ENCODE peak calls at places on chromosomes 11 and 22, in eight cellular contexts. P is pancreas, V is AG04450, X is transverse colon, Z is fibroblast of pulmonary artery, S is ovary, M is neural progenitor cell, N is prostate gland. F is an unnamed sample.

GRCh38 chr11:45078236-45079074 is 68.0 kb upstream of the PRDM11 start:
- DNase-seq in P (no peak), Z (peak), V (no peak), M (no peak), N (no peak), S (no peak), X (no peak), F (no peak)

GRCh38 chr11:111920908-111921307 is 2.2 kb downstream of the C11orf52 start:
- DNase-seq in X (no peak), V (no peak), P (no peak), M (no peak), Z (no peak), N (no peak), S (no peak), F (no peak)

GRCh38 chr11:117146521-117146920 is 2.4 kb downstream of the PAFAH1B2 start:
- DNase-seq in S (peak), V (no peak), X (no peak), M (no peak), P (no peak), Z (peak), N (no peak), F (no peak)

GRCh38 chr11:9254416-9254815 is 10.7 kb downstream of the DENND5A start:
- DNase-seq in P (no peak), S (no peak), X (no peak), M (no peak), N (no peak), Z (no peak), V (no peak), F (no peak)

GRCh38 chr11:62601114-62601363 is 626 bp downstream of the MTA2 start:
- DNase-seq in S (peak), N (no peak), Z (peak), M (no peak), P (peak), V (no peak), X (peak), F (no peak)

GRCh38 chr11:111765984-111766833 is at the start of gene PPP2R1B:
- DNase-seq in P (peak), N (peak), M (peak), S (peak), X (peak), V (no peak), Z (peak), F (peak)

GRCh38 chr11:14584595-14584994 is 59.0 kb upstream of the PDE3B start:
- DNase-seq in N (no peak), S (no peak), X (peak), P (peak), M (no peak), V (no peak), Z (no peak), F (no peak)

GRCh38 chr22:45499746-45500145 is 2.9 kb upstream of the FBLN1 start:
- DNase-seq in X (peak), V (no peak), P (no peak), M (no peak), Z (no peak), S (no peak), N (no peak), F (no peak)

GRCh38 chr22:35155403-35156025 is 89.6 kb downstream of the ISX start:
- DNase-seq in P (no peak), X (no peak), M (peak), V (no peak), S (no peak), Z (no peak), N (no peak), F (no peak)

GRCh38 chr11:1233351-1234053 is 10.6 kb downstream of the MUC5B start:
- DNase-seq in V (no peak), M (no peak), S (no peak), P (no peak), X (peak), Z (no peak), N (no peak), F (no peak)

GRCh38 chr11:111221208-111221607 is 24.3 kb upstream of the POU2AF2 start:
- DNase-seq in N (no peak), P (no peak), V (no peak), Z (no peak), S (no peak), X (no peak), M (no peak), F (no peak)

GRCh38 chr11:36361901-36362391 is 65.9 kb downstream of the PRR5L start:
- DNase-seq in N (no peak), Z (peak), V (peak), M (peak), P (no peak), S (peak), X (no peak), F (no peak)

GRCh38 chr11:119262668-119263351 is 54.1 kb downstream of the MCAM start:
- DNase-seq in S (no peak), M (no peak), P (no peak), N (no peak), Z (peak), V (no peak), X (no peak), F (no peak)

GRCh38 chr11:28910926-28911325 is 802.7 kb downstream of the METTL15 start:
- DNase-seq in N (no peak), S (no peak), Z (peak), P (no peak), M (no peak), X (no peak), V (no peak), F (no peak)

GRCh38 chr11:92268546-92268945 is 43.9 kb downstream of the FAT3 start:
- DNase-seq in X (no peak), M (no peak), P (no peak), Z (no peak), S (no peak), N (no peak), V (no peak), F (no peak)

GRCh38 chr22:44893731-44894080 is 116.1 kb downstream of the PHF21B start:
- DNase-seq in P (no peak), Z (no peak), M (no peak), X (peak), S (no peak), V (no peak), N (no peak), F (no peak)

GRCh38 chr11:73227571-73228211 is 9.6 kb downstream of the P2RY2 start:
- DNase-seq in M (no peak), V (no peak), P (peak), S (no peak), X (peak), Z (no peak), N (peak), F (peak)

GRCh38 chr22:21815357-21815756 is 52.1 kb downstream of the MAPK1 start:
- DNase-seq in V (no peak), N (no peak), X (no peak), S (no peak), M (no peak), Z (no peak), P (no peak), F (no peak)

GRCh38 chr22:21818487-21819182 is 48.8 kb downstream of the MAPK1 start:
- DNase-seq in X (no peak), N (no peak), M (no peak), V (no peak), P (no peak), S (no peak), Z (no peak), F (no peak)

GRCh38 chr22:21816787-21817496 is 50.5 kb downstream of the MAPK1 start:
- DNase-seq in Z (peak), S (no peak), V (peak), P (peak), X (no peak), N (no peak), M (no peak), F (no peak)

GRCh38 chr22:21815958-21816357 is 51.5 kb downstream of the MAPK1 start:
- DNase-seq in M (no peak), V (no peak), Z (no peak), S (no peak), N (no peak), P (no peak), X (no peak), F (no peak)

GRCh38 chr22:21816472-21816786 is 51.0 kb downstream of the MAPK1 start:
- DNase-seq in X (no peak), N (no peak), M (no peak), P (no peak), V (no peak), S (no peak), Z (no peak), F (no peak)
- H3K4me3 ChIP-seq in X (no peak), N (no peak), M (no peak), P (no peak), V (no peak), S (no peak), Z (no peak), F (no peak)

GRCh38 chr11:69009441-69010211 is 3.4 kb downstream of the MRGPRF start:
- DNase-seq in P (no peak), X (no peak), S (peak), M (no peak), Z (no peak), N (no peak), V (no peak), F (no peak)
- TF ChIP-seq CTCF in P (no peak), X (no peak), S (no peak), M (no peak), Z (no peak), N (no peak), V (no peak), F (no peak)

GRCh38 chr11:66418986-66419308 is 1.9 kb upstream of the NPAS4 start:
- DNase-seq in X (no peak), N (no peak), Z (no peak), M (no peak), S (no peak), V (no peak), P (no peak), F (no peak)

GRCh38 chr11:66418168-66418985 is 2.5 kb upstream of the NPAS4 start:
- DNase-seq in M (peak), X (peak), S (peak), N (peak), V (peak), Z (peak), P (peak), F (peak)

GRCh38 chr11:66419825-66420224 is 1.0 kb upstream of the NPAS4 start:
- DNase-seq in M (peak), S (no peak), X (no peak), V (no peak), Z (no peak), P (no peak), N (no peak), F (no peak)

GRCh38 chr11:66420671-66421476 is at the start of gene NPAS4:
- DNase-seq in V (no peak), N (no peak), P (no peak), S (no peak), X (no peak), M (peak), Z (no peak), F (no peak)

DNA sequence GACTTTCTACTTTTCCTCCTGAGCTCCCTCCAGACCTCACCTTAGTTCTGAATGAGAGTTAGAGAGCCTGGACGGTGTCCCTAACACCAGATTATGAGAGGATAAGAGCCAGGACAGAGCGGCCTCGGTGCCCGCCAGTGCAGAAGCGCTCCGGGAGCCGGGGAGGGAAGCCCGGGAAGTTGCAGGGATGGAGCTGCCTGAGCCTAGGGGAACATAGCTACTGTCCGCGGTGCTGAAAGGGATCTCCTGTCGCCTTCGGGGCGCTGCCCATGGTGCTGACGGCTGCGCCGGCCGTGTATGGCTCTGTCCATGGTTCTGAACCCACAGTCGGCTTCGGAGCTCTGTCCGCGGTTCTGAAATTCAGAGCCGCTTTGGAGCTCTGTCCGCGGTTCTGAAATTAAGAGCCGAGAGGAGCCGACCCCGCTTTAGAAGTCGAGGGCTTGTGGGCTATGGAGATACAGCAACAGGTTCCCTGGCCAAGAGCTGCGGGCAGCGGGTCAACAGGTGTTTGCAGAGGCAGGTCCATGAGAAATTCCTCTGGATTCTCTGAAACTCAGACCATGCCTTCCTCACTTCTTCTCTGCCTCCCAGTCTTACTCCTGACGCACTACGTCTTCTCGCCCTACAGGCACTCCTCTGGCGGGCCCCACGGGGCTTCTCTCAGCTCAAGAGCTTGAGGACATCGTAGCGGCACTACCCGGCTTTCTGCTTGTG is 814 bp downstream of the NPAS4 start:
- DNase-seq in P (peak), Z (peak), S (peak), N (peak), X (peak), M (peak), V (peak), F (peak)
- H3K4me3 ChIP-seq in P (no peak), Z (no peak), S (no peak), N (no peak), X (no peak), M (no peak), V (no peak), F (no peak)

GRCh38 chr11:71483689-71484088 is 30.7 kb downstream of the NADSYN1 start:
- DNase-seq in Z (no peak), V (no peak), N (no peak), S (no peak), X (no peak), P (no peak), M (no peak), F (no peak)

GRCh38 chr11:71481101-71481960 is 28.3 kb downstream of the NADSYN1 start:
- DNase-seq in Z (no peak), S (no peak), M (no peak), N (peak), P (no peak), V (no peak), X (no peak), F (peak)

GRCh38 chr11:71482746-71483364 is 29.9 kb downstream of the NADSYN1 start:
- DNase-seq in S (no peak), Z (no peak), N (no peak), M (no peak), P (no peak), X (no peak), V (no peak), F (no peak)

GRCh38 chr11:71484248-71485062 is 31.5 kb downstream of the NADSYN1 start:
- DNase-seq in M (no peak), Z (no peak), V (no peak), N (no peak), P (no peak), S (peak), X (no peak), F (no peak)

DNA sequence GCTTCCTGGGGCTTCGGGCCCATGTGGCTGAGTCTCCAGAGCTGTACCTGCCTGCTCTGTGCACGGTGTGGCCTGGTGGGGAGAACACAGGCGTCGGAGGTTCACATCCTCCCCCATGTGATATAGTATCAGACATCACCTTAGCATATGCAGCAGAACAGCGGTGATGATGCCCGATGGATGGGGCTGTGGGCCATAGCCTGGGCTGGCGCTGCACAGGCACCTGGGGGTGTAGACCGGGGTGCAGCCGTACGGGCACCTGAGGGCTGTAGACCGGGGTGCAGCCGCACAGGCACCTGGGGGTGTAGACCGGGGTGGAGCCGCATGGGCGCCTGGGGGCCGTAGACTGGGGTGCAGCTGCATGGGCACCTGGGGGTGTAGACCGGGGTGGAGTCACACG is 29.2 kb downstream of the NADSYN1 start:
- DNase-seq in M (no peak), X (no peak), P (no peak), N (no peak), S (no peak), V (no peak), Z (no peak), F (no peak)
- TF ChIP-seq CTCF in M (no peak), X (no peak), P (no peak), N (no peak), S (no peak), V (no peak), Z (no peak), F (no peak)

GRCh38 chr11:121452609-121453150 is at the start of gene SORL1-AS1:
- DNase-seq in N (no peak), Z (no peak), X (peak), P (peak), M (peak), V (no peak), S (no peak), F (no peak)

GRCh38 chr11:121456816-121457431 is 4.2 kb upstream of the SORL1-AS1 start:
- DNase-seq in N (no peak), Z (no peak), M (no peak), P (no peak), X (no peak), V (no peak), S (no peak), F (no peak)

GRCh38 chr11:121453589-121454299 is 977 bp upstream of the SORL1-AS1 start:
- DNase-seq in Z (no peak), X (no peak), N (no peak), M (no peak), V (no peak), P (no peak), S (no peak), F (no peak)

GRCh38 chr11:121451982-121452608 is at the start of gene SORL1:
- DNase-seq in N (peak), M (peak), P (peak), X (peak), Z (peak), V (no peak), S (peak), F (no peak)

GRCh38 chr11:121455115-121455514 is 2.3 kb upstream of the SORL1-AS1 start:
- DNase-seq in N (no peak), P (no peak), Z (no peak), S (no peak), V (no peak), M (no peak), X (no peak), F (no peak)
- H3K4me3 ChIP-seq in N (no peak), P (no peak), Z (no peak), S (no peak), V (no peak), M (no peak), X (no peak), F (no peak)

DNA sequence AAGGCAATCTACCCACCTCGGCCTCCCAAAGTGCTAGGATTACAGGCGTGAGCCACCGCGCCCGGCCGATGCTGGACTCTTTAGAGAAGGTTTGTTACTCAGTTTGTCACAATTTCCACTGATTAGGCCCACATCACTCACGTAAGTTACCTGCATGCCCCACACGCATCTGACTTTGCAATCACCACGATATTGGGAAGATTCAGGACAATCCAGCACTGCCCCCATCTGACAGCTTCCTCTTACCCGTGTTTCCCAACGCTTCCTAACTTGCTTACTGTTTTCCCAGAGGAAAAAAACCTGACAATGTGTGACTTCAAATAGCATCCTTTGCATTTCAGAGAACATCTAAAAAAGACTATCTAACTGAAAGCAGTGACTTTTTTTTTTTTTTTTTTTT is 21.8 kb upstream of the EIF3M start:
- DNase-seq in V (no peak), N (no peak), Z (no peak), S (no peak), X (no peak), M (no peak), P (no peak), F (no peak)
- TF ChIP-seq CTCF in V (no peak), N (no peak), Z (no peak), S (no peak), X (no peak), M (peak), P (no peak), F (peak)

DNA sequence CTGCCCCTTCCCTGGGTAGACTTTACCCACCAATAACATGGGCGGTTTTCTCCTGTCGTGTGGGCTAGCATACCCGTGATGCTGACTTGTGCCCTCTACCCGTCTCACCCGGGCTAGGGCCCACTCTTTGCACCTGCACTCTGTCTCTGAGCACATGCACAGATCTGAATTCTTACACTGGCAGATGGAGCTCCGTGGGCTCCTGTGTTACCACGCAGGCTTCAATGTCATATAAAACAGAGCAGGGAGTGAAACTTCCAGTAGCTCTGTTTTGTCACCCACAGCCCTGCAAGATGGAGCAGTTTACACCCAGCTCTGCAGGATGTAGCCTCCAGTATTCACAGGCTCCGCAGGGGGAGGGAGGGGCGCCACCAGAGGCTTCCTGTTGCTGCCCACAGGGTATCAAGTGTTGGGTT is 1.7 kb downstream of the DGKZ start:
- DNase-seq in V (no peak), S (no peak), M (no peak), N (no peak), Z (no peak), P (no peak), X (peak), F (no peak)
- H3K4me3 ChIP-seq in V (peak), S (no peak), M (no peak), N (no peak), Z (no peak), P (peak), X (no peak), F (no peak)

F was measured in LNCaP clone FGC.